ENCODE peak calls at places on chromosomes 1 and 21, in six cellular contexts. J is fibroblast of lung, A is left ventricle myocardium inferior, F is fibroblast of mammary gland, Q is neural progenitor cell, P is endothelial cell of umbilical vein. H is an unnamed sample.

GRCh38 chr1:93689521-93690223 is 8.0 kb upstream of the BCAR3 start:
- DNase-seq in J (no peak), A (no peak), F (no peak), Q (no peak), P (no peak), H (no peak)

GRCh38 chr1:41476807-41477361 is 7.6 kb downstream of the EDN2 start:
- DNase-seq in J (no peak), A (no peak), F (no peak), Q (no peak), P (no peak), H (no peak)

GRCh38 chr1:54180666-54181360 is 19.0 kb downstream of the CYB5RL start:
- DNase-seq in J (no peak), A (no peak), F (no peak), Q (peak), P (no peak), H (no peak)

GRCh38 chr1:226649780-226650179 is 89.3 kb downstream of the ITPKB start:
- DNase-seq in J (peak), A (peak), F (peak), Q (no peak), P (peak), H (no peak)

GRCh38 chr1:61395156-61395555 is 312.8 kb downstream of the NFIA start:
- DNase-seq in J (peak), A (no peak), F (peak), Q (no peak), P (no peak), H (no peak)

GRCh38 chr1:227947678-227948492 is at the start of gene WNT9A:
- DNase-seq in J (peak), A (peak), F (peak), Q (peak), P (peak), H (peak)

GRCh38 chr1:208604295-208604694 is 360.1 kb upstream of the PLXNA2 start:
- DNase-seq in J (no peak), A (no peak), F (peak), Q (no peak), P (no peak), H (no peak)

GRCh38 chr1:34973326-34973725 is 11.8 kb downstream of the TMEM35B start:
- DNase-seq in J (no peak), A (no peak), F (peak), Q (no peak), P (no peak), H (no peak)

GRCh38 chr1:1894354-1895049 is 3.6 kb upstream of the GNB1 start:
- DNase-seq in J (no peak), A (peak), F (no peak), Q (peak), P (no peak), H (no peak)

GRCh38 chr1:16631248-16632043 is 18.1 kb upstream of the NBPF1 start:
- DNase-seq in J (no peak), A (peak), F (no peak), Q (no peak), P (no peak), H (no peak)

GRCh38 chr1:36864182-36865079 is 169.9 kb downstream of the GRIK3 start:
- DNase-seq in J (no peak), A (no peak), F (no peak), Q (peak), P (no peak), H (peak)

GRCh38 chr1:227733751-227734545 is 1.2 kb downstream of the JMJD4 start:
- DNase-seq in J (no peak), A (no peak), F (no peak), Q (no peak), P (no peak), H (no peak)

GRCh38 chr1:66480162-66480561 is 53.8 kb upstream of the SGIP1 start:
- DNase-seq in J (no peak), A (no peak), F (no peak), Q (no peak), P (no peak), H (no peak)

GRCh38 chr1:43047135-43047534 is 88.5 kb upstream of the SLC2A1 start:
- DNase-seq in J (no peak), A (no peak), F (no peak), Q (no peak), P (no peak), H (no peak)

GRCh38 chr1:12170263-12170671 is 3.5 kb downstream of the TNFRSF1B start:
- DNase-seq in J (no peak), A (no peak), F (no peak), Q (no peak), P (no peak), H (no peak)

GRCh38 chr1:41619511-41620364 is 135.3 kb upstream of the EDN2 start:
- DNase-seq in J (no peak), A (no peak), F (no peak), Q (no peak), P (no peak), H (no peak)

DNA sequence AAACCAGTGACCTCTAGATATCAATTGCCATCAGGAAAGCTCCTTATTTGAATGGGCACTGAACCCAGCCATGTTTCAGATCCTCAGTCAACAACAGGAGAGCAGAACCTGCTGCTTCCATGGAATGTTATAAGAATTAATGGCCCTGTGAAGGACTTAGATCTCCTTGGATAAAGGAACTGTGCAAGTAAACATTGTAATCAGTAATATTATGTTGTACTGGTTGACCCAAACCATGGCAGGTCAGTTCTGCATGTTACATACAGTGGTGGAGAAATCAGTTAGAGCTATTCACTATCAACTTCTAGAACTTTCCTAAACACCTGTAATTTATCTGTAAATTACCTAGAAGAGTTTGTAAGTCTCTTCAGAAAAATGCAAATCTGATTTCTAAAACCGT is 11.2 kb upstream of the CLDN8 start:
- DNase-seq in J (no peak), A (no peak), F (no peak), Q (no peak), P (no peak), H (no peak)
- H3K4me3 ChIP-seq in J (no peak), A (no peak), F (no peak), Q (no peak), P (no peak), H (no peak)

DNA sequence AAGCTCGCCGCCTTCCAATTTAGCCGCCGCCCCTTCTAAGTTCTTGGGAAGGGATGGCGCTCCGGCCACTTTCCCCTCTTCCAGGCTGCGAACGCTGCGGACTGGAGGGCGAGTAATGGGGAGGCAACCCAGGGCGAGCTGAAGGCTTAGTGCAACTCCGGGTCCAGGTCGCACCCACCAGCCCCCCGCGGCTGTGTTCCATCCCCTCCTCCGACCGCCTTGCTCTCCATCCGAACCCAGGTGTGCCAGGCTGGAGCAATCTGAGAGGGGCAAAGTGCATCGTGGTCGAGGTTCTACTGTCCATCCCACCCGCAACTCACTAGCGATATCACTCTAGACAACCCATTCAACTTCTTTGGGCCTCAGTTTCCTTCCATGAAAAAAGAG is 13.4 kb downstream of the PAX7 start:
- DNase-seq in J (no peak), A (no peak), F (no peak), Q (no peak), P (no peak), H (no peak)
- H3K4me3 ChIP-seq in J (no peak), A (peak), F (no peak), Q (peak), P (no peak), H (peak)

GRCh38 chr1:50424045-50424939 is 1.0 kb upstream of the DMRTA2 start:
- DNase-seq in J (peak), A (no peak), F (no peak), Q (peak), P (peak), H (no peak)

GRCh38 chr1:50426108-50426700 is 3.0 kb upstream of the DMRTA2 start:
- DNase-seq in J (no peak), A (no peak), F (no peak), Q (peak), P (no peak), H (no peak)

GRCh38 chr1:50424940-50425375 is 1.7 kb upstream of the DMRTA2 start:
- DNase-seq in J (no peak), A (no peak), F (no peak), Q (peak), P (no peak), H (no peak)

GRCh38 chr1:50426702-50427085 is 3.5 kb upstream of the DMRTA2 start:
- DNase-seq in J (no peak), A (no peak), F (no peak), Q (peak), P (no peak), H (no peak)

GRCh38 chr1:50425376-50426107 is 2.3 kb upstream of the DMRTA2 start:
- DNase-seq in J (no peak), A (no peak), F (peak), Q (peak), P (no peak), H (peak)
- H3K4me3 ChIP-seq in J (no peak), A (peak), F (no peak), Q (no peak), P (no peak), H (no peak)

DNA sequence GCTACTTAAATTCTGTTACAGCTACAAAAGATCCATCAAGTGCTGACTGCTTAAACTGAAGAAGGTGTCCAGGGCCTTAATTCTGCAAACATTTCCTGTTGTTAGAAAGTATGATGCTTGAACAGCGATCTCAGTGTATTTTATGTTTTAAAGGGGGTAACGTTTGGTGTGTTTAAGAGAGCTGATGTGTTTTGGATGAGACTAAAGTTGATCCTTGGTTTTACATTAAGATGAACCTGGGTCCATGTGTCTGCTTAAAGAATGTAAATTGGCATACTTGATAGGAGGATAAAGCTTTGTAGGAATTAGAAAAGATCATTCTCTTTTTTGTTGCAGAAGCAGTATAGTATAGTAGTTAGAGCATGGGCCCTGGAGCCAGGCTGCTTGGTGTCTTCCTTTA is 3.6 kb downstream of the IER5 start:
- DNase-seq in J (no peak), A (no peak), F (no peak), Q (no peak), P (no peak), H (no peak)
- H3K4me3 ChIP-seq in J (peak), A (peak), F (peak), Q (peak), P (no peak), H (no peak)

GRCh38 chr1:245301162-245301580 is 146.4 kb downstream of the KIF26B start:
- DNase-seq in J (peak), A (peak), F (peak), Q (no peak), P (peak), H (no peak)
- H3K4me3 ChIP-seq in J (no peak), A (peak), F (no peak), Q (no peak), P (no peak), H (no peak)

GRCh38 chr1:40133122-40133665 is 28.0 kb upstream of the RLF start:
- DNase-seq in J (no peak), A (no peak), F (no peak), Q (no peak), P (no peak), H (no peak)
- H3K4me3 ChIP-seq in J (peak), A (peak), F (no peak), Q (no peak), P (peak), H (no peak)

GRCh38 chr1:182842265-182842664 is 3.1 kb downstream of the DHX9 start:
- DNase-seq in J (no peak), A (no peak), F (no peak), Q (no peak), P (no peak), H (no peak)
- H3K4me3 ChIP-seq in J (peak), A (no peak), F (peak), Q (peak), P (no peak), H (no peak)

GRCh38 chr1:248140846-248141245 is 4.1 kb upstream of the OR2M5 start:
- DNase-seq in J (no peak), A (no peak), F (no peak), Q (no peak), P (no peak), H (no peak)

DNA sequence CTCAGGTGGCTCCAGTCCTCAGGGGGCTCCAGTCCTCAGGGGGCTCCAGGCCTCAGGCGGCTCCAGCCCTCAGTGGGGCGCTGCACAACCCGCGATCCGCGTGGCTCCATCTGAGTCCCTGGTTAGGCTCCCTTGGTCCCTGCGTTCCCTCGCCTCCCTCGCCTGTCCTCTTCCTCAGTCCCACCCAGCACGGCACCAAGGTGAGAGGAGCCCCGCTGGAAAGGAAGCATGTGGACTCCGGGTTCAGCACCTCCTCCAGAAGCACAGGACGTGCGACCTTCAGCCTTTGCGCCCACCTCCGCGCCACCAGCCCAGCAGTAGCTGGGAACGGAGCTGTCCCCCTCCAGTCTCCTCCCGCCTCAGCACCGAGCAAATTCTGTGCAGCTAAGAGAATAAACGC is 8.1 kb upstream of the OR2M5 start:
- DNase-seq in J (no peak), A (no peak), F (no peak), Q (no peak), P (no peak), H (no peak)
- H3K4me3 ChIP-seq in J (no peak), A (no peak), F (no peak), Q (no peak), P (no peak), H (no peak)

GRCh38 chr1:235421751-235422150 is 54.5 kb downstream of the TBCE start:
- DNase-seq in J (no peak), A (no peak), F (no peak), Q (no peak), P (no peak), H (no peak)
- H3K4me3 ChIP-seq in J (no peak), A (no peak), F (no peak), Q (no peak), P (no peak), H (no peak)

GRCh38 chr1:178536329-178536728 is 23.4 kb downstream of the TEX35 start:
- DNase-seq in J (no peak), A (no peak), F (no peak), Q (no peak), P (no peak), H (no peak)

GRCh38 chr1:178538192-178538916 is 25.4 kb downstream of the TEX35 start:
- DNase-seq in J (peak), A (no peak), F (peak), Q (no peak), P (no peak), H (no peak)

GRCh38 chr1:178539291-178539690 is 26.4 kb downstream of the TEX35 start:
- DNase-seq in J (no peak), A (no peak), F (no peak), Q (no peak), P (no peak), H (no peak)

GRCh38 chr1:178536844-178537371 is 24.0 kb downstream of the TEX35 start:
- DNase-seq in J (peak), A (peak), F (peak), Q (no peak), P (no peak), H (no peak)

GRCh38 chr1:178537445-178538090 is 24.7 kb downstream of the TEX35 start:
- DNase-seq in J (no peak), A (no peak), F (no peak), Q (no peak), P (no peak), H (no peak)
- H3K4me3 ChIP-seq in J (peak), A (no peak), F (no peak), Q (no peak), P (no peak), H (no peak)